ENCODE peak calls at places on chromosomes 2 and 18, in six cellular contexts. K is HCT116, H is endothelial cell of umbilical vein, R is erythroblast, U is A549, M is heart left ventricle. D is an unnamed sample.

GRCh38 chr2:85888020-85888744 is 608 bp downstream of the ST3GAL5 start:
- DNase-seq in K (no peak), H (peak), R (peak), U (no peak), M (no peak), D (no peak)

GRCh38 chr18:40917096-40917495 is 1037.9 kb upstream of the PIK3C3 start:
- DNase-seq in K (no peak), H (no peak), R (no peak), U (peak), M (no peak), D (no peak)

GRCh38 chr2:129480790-129481189 is 498.7 kb upstream of the RAB6C start:
- DNase-seq in K (no peak), H (no peak), R (no peak), U (no peak), M (no peak), D (no peak)

GRCh38 chr2:190359896-190360376 is 16.5 kb downstream of the INPP1 start:
- DNase-seq in K (no peak), H (peak), R (peak), U (no peak), M (peak), D (no peak)

GRCh38 chr18:36322734-36323133 is 25.2 kb downstream of the FHOD3 start:
- DNase-seq in K (no peak), H (no peak), R (no peak), U (no peak), M (no peak), D (no peak)

GRCh38 chr18:49812321-49813070 is 837 bp downstream of the ACAA2 start:
- DNase-seq in K (no peak), H (peak), R (no peak), U (no peak), M (no peak), D (no peak)

GRCh38 chr2:212863185-212863588 is 288.2 kb downstream of the IKZF2 start:
- DNase-seq in K (peak), H (peak), R (peak), U (peak), M (no peak), D (no peak)

GRCh38 chr2:233912799-233913423 is 4.3 kb upstream of the TRPM8 start:
- DNase-seq in K (no peak), H (peak), R (peak), U (peak), M (no peak), D (no peak)

GRCh38 chr2:11765501-11765900 is 19.1 kb downstream of the LPIN1 start:
- DNase-seq in K (no peak), H (no peak), R (no peak), U (no peak), M (no peak), D (no peak)

GRCh38 chr18:58618822-58619553 is 9.9 kb downstream of the ALPK2 start:
- DNase-seq in K (no peak), H (no peak), R (no peak), U (no peak), M (no peak), D (no peak)

GRCh38 chr2:29389686-29390085 is 274.5 kb downstream of the CLIP4 start:
- DNase-seq in K (no peak), H (no peak), R (no peak), U (no peak), M (no peak), D (no peak)

GRCh38 chr2:159557437-159558034 is 58.8 kb downstream of the BAZ2B start:
- DNase-seq in K (peak), H (peak), R (peak), U (peak), M (no peak), D (no peak)

GRCh38 chr2:158204741-158205165 is 103.1 kb downstream of the UPP2 start:
- DNase-seq in K (no peak), H (no peak), R (no peak), U (no peak), M (no peak), D (no peak)

GRCh38 chr18:11387880-11388279 is 221.5 kb upstream of the SLC35G4 start:
- DNase-seq in K (peak), H (peak), R (peak), U (peak), M (peak), D (no peak)

GRCh38 chr2:113232730-113233129 is 46.0 kb downstream of the PAX8 start:
- DNase-seq in K (no peak), H (no peak), R (no peak), U (no peak), M (no peak), D (no peak)

GRCh38 chr2:207937818-207938217 is 87.5 kb downstream of the PLEKHM3 start:
- DNase-seq in K (no peak), H (peak), R (no peak), U (no peak), M (no peak), D (no peak)

GRCh38 chr18:22279741-22280452 is 110.5 kb downstream of the GATA6 start:
- DNase-seq in K (no peak), H (no peak), R (no peak), U (no peak), M (no peak), D (no peak)

GRCh38 chr2:136247204-136247990 is 129.4 kb upstream of the CXCR4 start:
- DNase-seq in K (no peak), H (no peak), R (no peak), U (no peak), M (peak), D (no peak)

GRCh38 chr2:177540293-177540692 is 147.7 kb downstream of the AGPS start:
- DNase-seq in K (no peak), H (no peak), R (no peak), U (no peak), M (no peak), D (no peak)

GRCh38 chr2:143708682-143709081 is 579.5 kb downstream of the ARHGAP15 start:
- DNase-seq in K (no peak), H (no peak), R (no peak), U (no peak), M (no peak), D (no peak)

GRCh38 chr2:104004818-104005217 is 849.1 kb upstream of the POU3F3 start:
- DNase-seq in K (no peak), H (no peak), R (no peak), U (no peak), M (no peak), D (no peak)

GRCh38 chr18:50447952-50448351 is 73.1 kb downstream of the SKA1 start:
- DNase-seq in K (no peak), H (no peak), R (no peak), U (no peak), M (no peak), D (no peak)

GRCh38 chr2:120375251-120376020 is 29.5 kb downstream of the INHBB start:
- DNase-seq in K (no peak), H (no peak), R (no peak), U (no peak), M (no peak), D (no peak)

DNA sequence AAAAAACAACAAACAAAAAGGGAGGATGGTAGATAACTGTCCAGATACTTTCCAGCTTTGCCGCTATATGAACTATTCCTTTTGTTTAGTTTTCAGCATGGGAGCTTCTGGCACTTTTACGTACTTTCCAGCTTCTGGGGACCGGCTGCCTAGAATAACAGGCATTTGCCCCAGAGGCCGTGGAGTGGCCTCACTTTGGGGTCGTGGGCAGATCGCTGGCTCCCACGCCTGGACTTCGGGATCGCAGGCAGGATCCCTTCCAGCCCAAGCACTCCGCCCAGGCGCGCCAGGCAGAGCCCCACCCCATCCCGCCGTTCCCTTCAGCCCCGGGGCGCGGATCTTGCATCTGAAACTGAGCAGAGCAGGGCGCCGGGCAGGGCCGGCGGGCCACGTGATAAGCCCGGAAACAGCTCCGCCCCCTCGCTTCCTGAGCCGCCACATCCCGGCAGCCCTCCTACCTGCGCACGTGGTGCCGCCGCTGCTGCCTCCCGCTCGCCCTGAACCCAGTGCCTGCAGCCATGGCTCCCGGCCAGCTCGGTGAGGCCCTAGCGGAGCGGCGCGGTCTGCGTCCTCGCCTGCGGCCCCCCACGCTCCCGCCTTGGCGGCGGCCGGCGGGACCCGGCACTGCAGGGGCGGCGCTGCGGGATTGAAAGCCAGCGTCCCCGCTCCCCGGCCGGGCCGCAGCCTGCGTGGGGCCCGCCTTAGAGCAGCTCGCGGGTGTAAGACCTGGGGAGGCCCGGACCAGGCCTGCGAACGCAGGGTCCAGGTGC is at the start of gene ATIC:
- DNase-seq in K (peak), H (peak), R (peak), U (peak), M (peak), D (peak)
- TF ChIP-seq POLR2A in K (peak), H (peak), R (peak), U (peak), M (peak), D (no peak)

GRCh38 chr18:79780547-79780946 is 17.2 kb upstream of the KCNG2 start:
- DNase-seq in K (no peak), H (no peak), R (no peak), U (no peak), M (no peak), D (no peak)
- TF ChIP-seq POLR2A in K (no peak), H (no peak), R (no peak), U (no peak), M (no peak), D (no peak)

GRCh38 chr2:240433973-240434727 is 1.3 kb upstream of the GPC1 start:
- DNase-seq in K (peak), H (peak), R (no peak), U (peak), M (no peak), D (peak)
- TF ChIP-seq POLR2A in K (no peak), H (no peak), R (no peak), U (peak), M (no peak), D (no peak)

GRCh38 chr18:38445485-38446145 is 880.0 kb upstream of the CELF4 start:
- DNase-seq in K (no peak), H (no peak), R (no peak), U (no peak), M (no peak), D (no peak)
- TF ChIP-seq POLR2A in K (no peak), H (no peak), R (no peak), U (no peak), M (no peak), D (no peak)

DNA sequence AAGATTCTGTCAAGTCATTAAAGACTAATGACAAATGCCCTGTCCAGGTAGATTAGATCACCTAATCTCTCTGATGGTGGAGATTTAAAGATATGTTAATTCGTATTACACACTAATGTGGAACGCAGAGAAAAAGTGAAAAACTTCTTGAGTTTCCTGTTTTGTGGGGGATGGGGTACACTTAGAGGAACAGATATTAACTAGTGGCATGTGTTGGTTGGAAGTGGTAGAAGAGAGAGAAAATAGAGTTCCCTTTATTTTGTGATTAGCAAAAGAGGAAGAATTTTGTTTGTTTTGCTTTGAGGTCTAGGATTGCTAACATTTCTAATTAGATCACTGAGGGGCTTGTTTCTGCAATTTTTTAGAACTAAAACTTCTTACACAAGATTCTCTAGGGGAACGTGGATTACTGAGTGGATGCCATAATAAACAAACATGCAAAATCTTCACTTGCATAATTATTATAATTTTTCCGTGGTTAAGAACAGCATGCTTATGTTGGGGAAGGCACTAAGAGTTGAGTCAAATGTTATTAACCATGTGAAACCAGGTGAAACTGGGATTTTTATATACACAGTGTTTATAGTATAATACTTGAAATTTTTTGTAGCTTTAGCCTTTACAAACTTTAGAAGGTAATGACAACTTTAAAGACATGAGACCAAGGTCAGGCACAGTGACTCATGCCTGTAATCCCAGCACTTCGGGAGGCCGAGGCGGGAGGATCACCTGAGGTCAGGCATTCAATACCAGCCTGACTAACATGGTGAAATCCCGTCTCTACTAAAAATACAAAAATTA is 97.4 kb upstream of the STK17B start:
- DNase-seq in K (no peak), H (no peak), R (no peak), U (no peak), M (no peak), D (no peak)
- TF ChIP-seq POLR2A in K (no peak), H (no peak), R (no peak), U (no peak), M (no peak), D (no peak)

GRCh38 chr2:64837925-64838641 is 151.1 kb upstream of the SLC1A4 start:
- DNase-seq in K (peak), H (no peak), R (no peak), U (peak), M (no peak), D (peak)

GRCh38 chr2:64840419-64840818 is 148.8 kb upstream of the SLC1A4 start:
- DNase-seq in K (no peak), H (no peak), R (no peak), U (no peak), M (no peak), D (no peak)

GRCh38 chr2:64838817-64839216 is 150.4 kb upstream of the SLC1A4 start:
- DNase-seq in K (peak), H (peak), R (no peak), U (peak), M (no peak), D (no peak)

GRCh38 chr2:64841462-64841861 is 147.7 kb upstream of the SLC1A4 start:
- DNase-seq in K (no peak), H (no peak), R (no peak), U (no peak), M (no peak), D (peak)

DNA sequence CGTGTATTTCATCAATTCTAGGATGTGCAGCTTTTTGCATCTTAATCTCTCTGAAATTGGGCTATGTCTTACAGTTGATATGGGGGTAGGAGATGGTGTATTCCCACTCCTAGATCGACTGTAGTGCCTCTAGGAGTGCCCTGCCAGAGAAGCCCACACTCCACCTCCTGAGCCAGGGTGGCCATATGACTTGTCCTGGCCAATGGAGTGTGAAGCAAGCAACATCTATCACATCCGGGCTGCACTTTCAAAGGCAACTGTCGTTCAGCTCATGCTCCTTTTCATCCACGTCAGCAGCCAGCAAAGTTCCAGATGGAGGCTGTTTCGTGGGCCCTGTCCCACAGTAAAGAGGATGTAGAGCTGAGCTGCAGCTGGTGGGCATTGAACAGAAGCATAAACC is 149.4 kb upstream of the SLC1A4 start:
- DNase-seq in K (peak), H (no peak), R (no peak), U (no peak), M (no peak), D (peak)
- TF ChIP-seq POLR2A in K (peak), H (no peak), R (no peak), U (no peak), M (no peak), D (no peak)

DNA sequence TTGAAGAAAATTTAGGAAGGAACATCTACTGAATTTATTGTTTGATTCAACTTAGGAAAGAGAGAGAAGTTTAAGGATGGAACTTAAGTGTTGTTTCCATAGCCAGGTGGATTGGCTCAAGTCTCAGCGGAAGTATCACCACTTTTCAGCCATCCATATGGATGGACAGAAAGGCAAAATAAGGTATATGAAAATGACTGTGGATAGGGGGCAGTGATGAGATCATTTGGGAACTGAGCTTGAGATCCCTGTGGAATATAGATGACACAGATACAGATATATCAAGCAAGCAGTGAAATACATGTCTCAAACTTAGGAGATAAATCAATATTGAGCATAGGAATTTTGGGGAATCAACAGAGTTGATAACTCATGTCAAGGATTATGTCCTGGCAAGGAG is 1462.7 kb upstream of the NXPH2 start:
- DNase-seq in K (no peak), H (no peak), R (no peak), U (peak), M (no peak), D (no peak)
- TF ChIP-seq POLR2A in K (no peak), H (no peak), R (no peak), U (no peak), M (no peak), D (no peak)